ENCODE peak calls at places on chromosomes 16 and 17, in eight cellular contexts. W is left ventricle myocardium inferior, D is neural progenitor cell, M is substantia nigra, T is upper lobe of right lung, F is caudate nucleus, E is tibial artery, P is PC-3. O is an unnamed sample.

GRCh38 chr17:20268700-20269475 is 198.5 kb downstream of the LGALS9B start:
- DNase-seq in W (no peak), D (peak; percentile 61), M (no peak), T (no peak), F (no peak), E (no peak), P (no peak), O (no peak)

GRCh38 chr17:21249911-21250703 is 3.1 kb downstream of the NATD1 start:
- DNase-seq in W (no peak), D (no peak), M (no peak), T (no peak), F (no peak), E (no peak), P (no peak), O (no peak)

GRCh38 chr17:67725232-67726206 is 7.8 kb downstream of the NOL11 start:
- DNase-seq in W (no peak), D (no peak), M (no peak), T (no peak), F (no peak), E (no peak), P (no peak), O (no peak)

GRCh38 chr16:19595043-19595767 is 39.7 kb downstream of the VPS35L start:
- DNase-seq in W (peak; percentile 20), D (no peak), M (no peak), T (no peak), F (no peak), E (no peak), P (peak; percentile 76), O (peak; percentile 82)

GRCh38 chr16:58551496-58551895 is 36.2 kb downstream of the SETD6 start:
- DNase-seq in W (peak; percentile 56), D (no peak), M (no peak), T (no peak), F (no peak), E (no peak), P (no peak), O (no peak)

GRCh38 chr17:80912451-80912850 is 79.2 kb upstream of the CHMP6 start:
- DNase-seq in W (no peak), D (no peak), M (no peak), T (peak; percentile 55), F (no peak), E (peak; percentile 53), P (no peak), O (no peak)

GRCh38 chr17:60157487-60158040 is 7.8 kb downstream of the CA4 start:
- DNase-seq in W (no peak), D (no peak), M (no peak), T (no peak), F (no peak), E (no peak), P (no peak), O (no peak)

GRCh38 chr17:80005360-80006338 is 30.0 kb downstream of the TBC1D16 start:
- DNase-seq in W (no peak), D (peak; percentile 66), M (peak; percentile 25), T (no peak), F (peak; percentile 20), E (no peak), P (peak; percentile 77), O (no peak)

GRCh38 chr16:85350973-85351372 is 238.7 kb upstream of the CIBAR2 start:
- DNase-seq in W (peak; percentile 83), D (no peak), M (peak; percentile 85), T (peak; percentile 92), F (peak; percentile 88), E (peak; percentile 97), P (peak; percentile 97), O (peak; percentile 88)

GRCh38 chr16:50467943-50468748 is 80.0 kb upstream of the NKD1 start:
- DNase-seq in W (no peak), D (peak; percentile 93), M (peak; percentile 12), T (peak; percentile 57), F (peak; percentile 70), E (no peak), P (no peak), O (no peak)

GRCh38 chr17:29483503-29483902 is 83.3 kb downstream of the ABHD15 start:
- DNase-seq in W (no peak), D (no peak), M (no peak), T (no peak), F (no peak), E (no peak), P (no peak), O (no peak)

DNA sequence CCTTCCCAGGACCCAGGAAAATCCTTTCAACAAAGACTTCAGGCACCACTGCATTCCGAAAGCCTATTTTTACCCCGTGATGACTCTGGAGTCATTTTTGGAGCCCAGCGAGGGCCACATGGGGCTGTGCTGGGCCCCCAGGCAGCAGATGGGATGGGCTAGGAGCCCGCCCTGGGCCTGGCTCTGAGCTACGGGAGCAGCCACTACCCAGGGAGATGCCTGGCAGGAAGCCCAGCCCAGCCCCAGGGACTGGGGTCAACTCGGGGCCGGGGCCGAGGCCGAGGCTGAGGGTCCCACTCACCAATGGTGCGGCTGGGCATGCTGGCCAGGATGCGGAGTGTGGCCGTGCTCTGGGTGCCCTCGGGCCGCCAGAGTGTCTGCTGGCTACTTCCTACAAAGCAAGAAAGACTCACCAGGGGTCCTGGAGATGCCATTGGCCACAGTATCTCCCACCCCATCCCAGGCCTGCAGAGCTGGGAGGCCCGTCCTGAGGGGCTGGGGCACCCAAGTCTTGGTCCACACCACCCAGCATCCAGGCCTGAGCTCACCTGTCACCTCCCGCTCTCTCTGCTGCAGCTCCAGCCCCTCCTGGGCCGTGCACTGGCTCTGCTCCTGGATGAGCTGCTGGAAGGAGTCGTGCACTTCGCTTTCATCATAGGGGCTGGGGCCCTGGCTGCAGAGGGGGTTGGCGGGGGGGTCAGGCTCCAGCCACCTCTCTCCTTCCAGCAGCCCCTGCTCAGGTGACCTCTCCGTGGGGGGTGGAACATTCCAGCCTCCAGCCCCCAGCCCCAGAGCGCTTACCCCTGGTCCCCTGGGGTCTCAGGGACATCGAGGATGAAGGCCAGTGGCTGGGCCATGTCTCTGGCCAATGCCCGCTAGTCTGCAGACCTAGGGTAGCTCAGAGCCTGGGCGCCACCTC is 2.3 kb downstream of the TMC6 start:
- DNase-seq in W (peak; percentile 62), D (no peak), M (no peak), T (no peak), F (no peak), E (no peak), P (no peak), O (no peak)
- H3K27ac ChIP-seq in W (peak overlapping the region; percentile 93), D (no peak overlapping the region), M (peak overlapping the region; percentile 100), T (peak overlapping the region; percentile 86), F (peak overlapping the region; percentile 98), E (no peak overlapping the region), P (no peak overlapping the region), O (no peak overlapping the region)

GRCh38 chr16:21263640-21264211 is 14.4 kb downstream of the CRYM start:
- DNase-seq in W (no peak), D (peak; percentile 24), M (no peak), T (no peak), F (no peak), E (no peak), P (no peak), O (no peak)

GRCh38 chr16:21264226-21265036 is 13.7 kb downstream of the CRYM start:
- DNase-seq in W (peak; percentile 42), D (peak; percentile 34), M (no peak), T (no peak), F (no peak), E (no peak), P (no peak), O (no peak)

GRCh38 chr16:21262779-21263639 is 15.1 kb downstream of the CRYM start:
- DNase-seq in W (no peak), D (no peak), M (no peak), T (no peak), F (no peak), E (no peak), P (no peak), O (no peak)

GRCh38 chr16:21267298-21267697 is 10.8 kb downstream of the CRYM start:
- DNase-seq in W (no peak), D (no peak), M (no peak), T (no peak), F (no peak), E (no peak), P (no peak), O (no peak)

GRCh38 chr16:21265104-21265825 is 12.8 kb downstream of the CRYM start:
- DNase-seq in W (peak; percentile 48), D (no peak), M (no peak), T (no peak), F (peak; percentile 4), E (no peak), P (no peak), O (no peak)
- H3K27ac ChIP-seq in W (peak overlapping the region; percentile 90), D (no peak overlapping the region), M (no peak overlapping the region), T (no peak overlapping the region), F (peak overlapping the region; percentile 44), E (no peak overlapping the region), P (no peak overlapping the region), O (no peak overlapping the region)

GRCh38 chr17:34177642-34178041 is 77.4 kb upstream of the CCL2 start:
- DNase-seq in W (no peak), D (no peak), M (no peak), T (no peak), F (no peak), E (no peak), P (no peak), O (no peak)
- H3K27ac ChIP-seq in W (peak overlapping the region; percentile 1), D (no peak overlapping the region), M (no peak overlapping the region), T (no peak overlapping the region), F (no peak overlapping the region), E (peak overlapping the region; percentile 38), P (no peak overlapping the region), O (no peak overlapping the region)

GRCh38 chr16:84174396-84174795 is 12.5 kb downstream of the TAF1C start:
- DNase-seq in W (no peak), D (no peak), M (no peak), T (no peak), F (no peak), E (no peak), P (no peak), O (no peak)

GRCh38 chr16:84176192-84177053 is 10.4 kb downstream of the TAF1C start:
- DNase-seq in W (no peak), D (no peak), M (no peak), T (no peak), F (no peak), E (no peak), P (no peak), O (no peak)

GRCh38 chr16:84177740-84178070 is 9.2 kb downstream of the TAF1C start:
- DNase-seq in W (no peak), D (no peak), M (no peak), T (no peak), F (no peak), E (no peak), P (no peak), O (no peak)

GRCh38 chr16:84178146-84178765 is 8.6 kb downstream of the TAF1C start:
- DNase-seq in W (no peak), D (no peak), M (no peak), T (no peak), F (no peak), E (no peak), P (no peak), O (no peak)

DNA sequence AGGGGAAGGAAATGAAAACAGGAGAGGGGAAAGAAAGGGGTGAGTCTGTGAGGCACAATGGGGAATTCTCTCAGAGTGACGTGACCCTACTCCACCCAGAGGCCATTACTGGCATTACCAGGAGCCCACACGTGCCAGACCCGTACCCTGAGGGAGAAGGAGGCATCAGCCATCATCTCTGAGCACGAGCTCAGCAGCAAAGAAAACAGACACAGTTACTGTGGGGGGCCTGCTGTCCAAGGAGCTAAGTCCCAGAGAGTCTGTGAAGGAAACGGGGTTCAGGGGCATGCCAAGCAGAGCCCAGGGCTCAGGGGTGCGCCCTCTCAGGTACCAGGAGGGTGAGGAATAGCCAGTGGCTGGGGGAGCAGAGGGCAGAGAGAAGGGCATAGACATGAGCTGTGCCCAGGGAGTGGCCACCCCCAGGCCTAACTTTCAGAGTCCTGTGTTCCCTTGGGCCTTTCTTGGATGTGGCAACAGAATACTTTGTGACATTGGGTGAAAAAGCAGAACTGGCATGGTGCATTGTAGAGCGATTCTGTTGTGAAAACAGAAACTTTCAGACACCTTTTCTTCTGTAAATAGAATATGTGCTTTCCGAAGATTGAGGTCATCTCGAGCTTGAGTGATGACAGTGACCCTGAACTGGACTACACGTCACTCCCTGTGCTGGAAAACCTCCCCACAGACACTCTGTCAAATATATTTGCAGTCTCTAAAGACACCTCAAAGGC is 11.3 kb downstream of the TAF1C start:
- DNase-seq in W (no peak), D (peak; percentile 79), M (peak; percentile 7), T (no peak), F (no peak), E (no peak), P (peak; percentile 72), O (peak; percentile 49)
- H3K27ac ChIP-seq in W (peak overlapping the region; percentile 92), D (no peak overlapping the region), M (peak overlapping the region; percentile 82), T (peak overlapping the region; percentile 88), F (peak overlapping the region; percentile 19), E (peak overlapping the region; percentile 77), P (no peak overlapping the region), O (no peak overlapping the region)